ENCODE peak calls at places on chromosomes 3 and 15, in five cellular contexts. Y, U, C, N and R are unnamed samples.

GRCh38 chr3:69090021-69090420 is 5.3 kb downstream of the ARL6IP5 start:
- DNase-seq in Y (no peak), U (no peak), N (no peak), C (no peak), R (no peak)

GRCh38 chr15:71015342-71015741 is 99.9 kb upstream of the THSD4 start:
- DNase-seq in Y (no peak), N (no peak), C (no peak), U (no peak), R (no peak)

GRCh38 chr15:25182736-25183445 is 228.1 kb downstream of the SNRPN start:
- DNase-seq in N (no peak), Y (no peak), C (peak), U (peak), R (peak)

GRCh38 chr3:188383763-188384162 is 229.8 kb downstream of the LPP start:
- DNase-seq in C (no peak), Y (no peak), U (no peak), N (no peak), R (no peak)

GRCh38 chr3:129184396-129184656 is 630 bp upstream of the CNBP start:
- DNase-seq in N (no peak), Y (peak), U (peak), C (no peak), R (no peak)

GRCh38 chr15:100373037-100373896 is 31.5 kb upstream of the ADAMTS17 start:
- DNase-seq in N (no peak), Y (no peak), U (no peak), C (no peak), R (no peak)

GRCh38 chr3:58009749-58010535 is 1.7 kb downstream of the FLNB start:
- DNase-seq in C (peak), Y (peak), U (peak), N (no peak), R (no peak)

GRCh38 chr15:67065531-67066005 is at the start of gene SMAD3:
- DNase-seq in U (peak), Y (peak), N (peak), C (peak), R (peak)

GRCh38 chr3:37768107-37768809 is 93.4 kb upstream of the CTDSPL start:
- DNase-seq in U (no peak), C (no peak), Y (peak), N (no peak), R (no peak)

GRCh38 chr3:23712656-23713559 is 92.8 kb upstream of the UBE2E1 start:
- DNase-seq in U (peak), Y (peak), N (no peak), C (no peak), R (no peak)

GRCh38 chr3:157066335-157067071 is 93.4 kb downstream of the CCNL1 start:
- DNase-seq in U (peak), Y (no peak), C (no peak), N (no peak), R (no peak)

GRCh38 chr3:41317718-41318117 is 118.4 kb downstream of the CTNNB1 start:
- DNase-seq in C (no peak), U (no peak), Y (peak), N (no peak), R (no peak)

GRCh38 chr3:84304214-84304613 is 654.6 kb upstream of the CADM2 start:
- DNase-seq in U (no peak), C (no peak), Y (no peak), N (no peak), R (no peak)

GRCh38 chr3:13972679-13973379 is 93.0 kb upstream of the WNT7A start:
- DNase-seq in C (no peak), Y (peak), U (no peak), N (no peak), R (no peak)

GRCh38 chr3:40997711-40998519 is 201.4 kb upstream of the CTNNB1 start:
- DNase-seq in Y (no peak), C (no peak), N (no peak), U (no peak), R (no peak)

GRCh38 chr3:152128356-152128755 is 140.4 kb upstream of the MBNL1 start:
- DNase-seq in Y (no peak), N (no peak), U (no peak), C (no peak), R (no peak)

GRCh38 chr15:77830041-77830440 is 197.3 kb upstream of the LINGO1 start:
- DNase-seq in N (no peak), U (no peak), C (no peak), Y (no peak), R (peak)

GRCh38 chr3:17795733-17796132 is 53.3 kb upstream of the TBC1D5 start:
- DNase-seq in U (no peak), C (no peak), N (no peak), Y (no peak), R (no peak)

GRCh38 chr3:47540281-47540680 is 26.8 kb upstream of the ELP6 start:
- DNase-seq in N (no peak), Y (no peak), C (no peak), U (no peak), R (no peak)

GRCh38 chr3:23276913-23277658 is 74.0 kb downstream of the UBE2E2 start:
- DNase-seq in N (no peak), Y (no peak), C (no peak), U (no peak), R (no peak)

GRCh38 chr3:42780892-42781700 is 8.0 kb upstream of the CCDC13 start:
- DNase-seq in N (no peak), Y (peak), C (no peak), U (no peak), R (no peak)

GRCh38 chr3:76570436-76571057 is 469.4 kb upstream of the ROBO2 start:
- DNase-seq in N (no peak), Y (no peak), C (no peak), U (no peak), R (no peak)

GRCh38 chr3:46163551-46163981 is 44.5 kb downstream of the CCR1 start:
- DNase-seq in Y (peak), C (no peak), U (no peak), N (no peak), R (no peak)

GRCh38 chr3:147943265-147943945 is 534.2 kb downstream of the ZIC1 start:
- DNase-seq in C (no peak), U (no peak), N (no peak), Y (no peak), R (no peak)

GRCh38 chr3:61812517-61812916 is 251.1 kb downstream of the PTPRG start:
- DNase-seq in N (no peak), C (no peak), Y (no peak), U (no peak), R (no peak)

GRCh38 chr3:104460477-104461406 is 906.0 kb upstream of the ALCAM start:
- DNase-seq in N (no peak), U (no peak), Y (peak), C (no peak), R (no peak)

GRCh38 chr3:71688121-71688520 is 37.1 kb downstream of the EIF4E3 start:
- DNase-seq in C (no peak), U (no peak), Y (peak), N (no peak), R (no peak)

GRCh38 chr3:55097441-55097840 is 169.6 kb upstream of the LRTM1 start:
- DNase-seq in N (no peak), C (no peak), U (no peak), Y (no peak), R (no peak)

GRCh38 chr15:71215126-71215894 is 100.0 kb downstream of the THSD4 start:
- DNase-seq in C (peak), Y (no peak), N (no peak), U (no peak), R (no peak)

GRCh38 chr3:108983051-108983450 is 29.4 kb upstream of the GUCA1C start:
- DNase-seq in Y (no peak), U (no peak), N (no peak), C (no peak), R (no peak)

GRCh38 chr3:37646865-37647264 is 214.8 kb upstream of the CTDSPL start:
- DNase-seq in N (no peak), U (no peak), Y (no peak), C (no peak), R (no peak)

GRCh38 chr3:53258600-53259426 is 3.0 kb upstream of the TKT start:
- DNase-seq in U (no peak), N (no peak), C (no peak), Y (no peak), R (no peak)

GRCh38 chr3:194399874-194400411 is 877 bp upstream of the GP5 start:
- DNase-seq in Y (no peak), U (no peak), N (no peak), C (no peak), R (no peak)

GRCh38 chr3:14345496-14346150 is 56.8 kb upstream of the SLC6A6 start:
- DNase-seq in Y (no peak), U (no peak), C (no peak), N (no peak), R (no peak)

GRCh38 chr3:182843478-182843877 is 50.2 kb downstream of the ATP11B start:
- DNase-seq in Y (no peak), U (no peak), C (no peak), N (no peak), R (no peak)

GRCh38 chr3:170355738-170356595 is 1.5 kb upstream of the SKIL start:
- DNase-seq in U (peak), N (no peak), C (no peak), Y (no peak), R (peak)

GRCh38 chr15:30903497-30904187 is at the start of gene FAN1:
- DNase-seq in C (peak), U (peak), N (peak), Y (peak), R (peak)

GRCh38 chr15:30904812-30905211 is 1.1 kb downstream of the FAN1 start:
- DNase-seq in Y (no peak), C (no peak), U (no peak), N (no peak), R (no peak)

GRCh38 chr15:30906366-30906765 is 2.7 kb downstream of the FAN1 start:
- DNase-seq in C (peak), Y (no peak), U (no peak), N (no peak), R (no peak)

GRCh38 chr15:30901889-30902288 is 1.8 kb upstream of the FAN1 start:
- DNase-seq in C (no peak), Y (no peak), U (no peak), N (no peak), R (no peak)

GRCh38 chr15:30905821-30906220 is 2.1 kb downstream of the FAN1 start:
- DNase-seq in Y (no peak), N (no peak), C (no peak), U (no peak), R (no peak)
- TF ChIP-seq CTCF in Y (no peak), N (no peak), C (no peak), U (no peak), R (no peak)

GRCh38 chr3:106329505-106329904 is 460.7 kb upstream of the CBLB start:
- DNase-seq in U (no peak), Y (no peak), N (no peak), C (no peak), R (no peak)

GRCh38 chr3:106333911-106334618 is 465.3 kb upstream of the CBLB start:
- DNase-seq in U (no peak), Y (no peak), C (no peak), N (no peak), R (no peak)

GRCh38 chr3:106332135-106332534 is 463.3 kb upstream of the CBLB start:
- DNase-seq in C (no peak), U (no peak), N (no peak), Y (no peak), R (no peak)

GRCh38 chr3:106331636-106332035 is 462.8 kb upstream of the CBLB start:
- DNase-seq in N (no peak), C (no peak), U (no peak), Y (no peak), R (no peak)

GRCh38 chr3:106332884-106333283 is 464.1 kb upstream of the CBLB start:
- DNase-seq in U (no peak), C (no peak), Y (no peak), N (no peak), R (no peak)
- TF ChIP-seq CTCF in U (no peak), C (no peak), Y (no peak), N (no peak), R (no peak)

DNA sequence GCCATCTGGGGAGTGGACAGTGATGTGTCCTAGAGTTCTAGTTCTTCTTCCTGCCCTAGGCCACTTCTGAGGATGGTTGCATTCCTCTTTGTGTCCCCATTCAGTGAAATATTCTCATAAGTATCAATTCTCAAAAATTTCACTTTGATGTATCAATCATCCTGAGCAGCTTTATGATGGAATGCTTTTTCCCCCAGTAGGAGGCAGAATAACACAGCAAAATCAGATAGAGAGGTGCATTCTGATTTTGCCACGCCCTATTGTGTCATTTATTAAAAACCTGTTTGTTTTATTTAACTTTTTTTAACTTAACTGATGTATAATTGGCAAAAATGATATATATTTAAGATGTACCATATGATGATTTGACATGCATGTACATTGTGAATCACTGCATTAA is 656.0 kb upstream of the GRM7 start:
- DNase-seq in U (no peak), C (no peak), N (no peak), Y (no peak), R (no peak)
- TF ChIP-seq CTCF in U (no peak), C (no peak), N (no peak), Y (peak), R (no peak)

GRCh38 chr15:42066764-42067415 is 27.5 kb downstream of the PLA2G4D start:
- DNase-seq in N (no peak), U (no peak), Y (no peak), C (peak), R (no peak)
- TF ChIP-seq CTCF in N (no peak), U (no peak), Y (no peak), C (no peak), R (no peak)

GRCh38 chr15:84834227-84834955 is 17.2 kb downstream of the ALPK3 start:
- DNase-seq in Y (no peak), U (no peak), C (peak), N (no peak), R (no peak)
- TF ChIP-seq CTCF in Y (no peak), U (no peak), C (no peak), N (no peak), R (no peak)

DNA sequence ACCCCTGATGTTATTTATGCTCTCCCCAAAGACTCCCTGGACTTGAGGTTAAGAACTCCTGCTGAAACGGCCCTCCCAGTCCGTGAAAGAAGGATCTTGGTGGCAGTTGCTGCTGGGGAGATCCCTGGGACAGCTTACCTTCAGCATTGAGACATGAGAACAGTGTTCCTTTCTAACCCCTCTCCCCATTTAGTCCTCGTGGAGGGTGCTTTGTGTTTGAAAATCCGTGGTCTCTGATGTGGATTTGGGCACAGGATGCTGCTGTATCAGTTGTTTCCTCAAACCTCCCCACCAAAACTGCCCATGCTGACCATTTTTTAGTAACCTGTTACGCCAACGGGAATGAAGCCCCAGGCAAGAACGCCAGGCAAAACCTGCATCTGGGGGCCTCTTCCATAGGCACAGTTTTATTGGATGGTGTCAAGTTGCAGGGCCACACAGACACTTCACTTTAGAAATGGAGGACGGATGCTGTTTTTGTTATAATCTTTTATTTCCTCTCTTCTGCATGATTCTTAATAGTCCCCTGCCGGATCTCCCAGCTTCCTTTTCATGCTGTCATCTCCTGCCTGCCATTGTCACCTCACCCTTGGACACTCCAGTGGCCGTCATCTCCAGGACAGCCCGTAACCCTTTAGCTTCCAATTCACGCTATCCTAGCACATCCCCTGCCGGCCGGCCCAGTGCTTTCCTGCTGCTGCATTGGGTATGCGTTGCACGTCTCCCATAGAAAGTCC is 31.7 kb upstream of the CEMIP start:
- DNase-seq in U (no peak), C (no peak), N (no peak), Y (no peak), R (no peak)
- TF ChIP-seq CTCF in U (no peak), C (no peak), N (no peak), Y (no peak), R (no peak)